ENCODE peak calls at places on chromosome 22, in nine cellular contexts. One of them, this sample, is unnamed.

GRCh38 chr22:30260682-30261081 is 6.0 kb downstream of the OSM start:
- DNase-seq in AG20443: no peak
- DNase-seq in fibroblast of mammary gland: no peak
- DNase-seq in lower leg skin: no peak
- DNase-seq in smooth muscle cell of the brain vasculature: no peak
- DNase-seq in OCI-LY7: no peak
- DNase-seq in activated T-cell treated with anti-CD3 and anti-CD28 coated beads, Interleukin-2, amount 50 U/mL, for 24 hours: no peak
- DNase-seq in mucosa of gallbladder: no peak
- DNase-seq in IMR-90: no peak
- DNase-seq in this sample: no peak

GRCh38 chr22:19757140-19757984 is 3.2 kb upstream of the TBX1 start:
- DNase-seq in smooth muscle cell of the brain vasculature: no peak
- DNase-seq in AG20443: no peak
- DNase-seq in IMR-90: no peak
- DNase-seq in OCI-LY7: peak
- DNase-seq in lower leg skin: no peak
- DNase-seq in fibroblast of mammary gland: no peak
- DNase-seq in mucosa of gallbladder: no peak
- DNase-seq in activated T-cell treated with anti-CD3 and anti-CD28 coated beads, Interleukin-2, amount 50 U/mL, for 24 hours: no peak
- DNase-seq in this sample: no peak

GRCh38 chr22:30640361-30640760 is 4.8 kb downstream of the SLC35E4 start:
- DNase-seq in smooth muscle cell of the brain vasculature: no peak
- DNase-seq in activated T-cell treated with anti-CD3 and anti-CD28 coated beads, Interleukin-2, amount 50 U/mL, for 24 hours: no peak
- DNase-seq in OCI-LY7: no peak
- DNase-seq in mucosa of gallbladder: no peak
- DNase-seq in IMR-90: no peak
- DNase-seq in lower leg skin: no peak
- DNase-seq in AG20443: no peak
- DNase-seq in fibroblast of mammary gland: no peak
- DNase-seq in this sample: no peak

GRCh38 chr22:23840026-23840425 is 1.2 kb upstream of the DERL3 start:
- DNase-seq in IMR-90: no peak
- DNase-seq in OCI-LY7: no peak
- DNase-seq in AG20443: no peak
- DNase-seq in lower leg skin: no peak
- DNase-seq in activated T-cell treated with anti-CD3 and anti-CD28 coated beads, Interleukin-2, amount 50 U/mL, for 24 hours: no peak
- DNase-seq in mucosa of gallbladder: no peak
- DNase-seq in fibroblast of mammary gland: no peak
- DNase-seq in smooth muscle cell of the brain vasculature: no peak
- DNase-seq in this sample: no peak

GRCh38 chr22:22802346-22802970 is 85.2 kb upstream of the IGLL5 start:
- DNase-seq in OCI-LY7: peak
- DNase-seq in IMR-90: no peak
- DNase-seq in AG20443: no peak
- DNase-seq in lower leg skin: no peak
- DNase-seq in activated T-cell treated with anti-CD3 and anti-CD28 coated beads, Interleukin-2, amount 50 U/mL, for 24 hours: no peak
- DNase-seq in mucosa of gallbladder: no peak
- DNase-seq in smooth muscle cell of the brain vasculature: no peak
- DNase-seq in fibroblast of mammary gland: peak
- DNase-seq in this sample: no peak

GRCh38 chr22:26416670-26417270 is 12.3 kb upstream of the ASPHD2 start:
- DNase-seq in lower leg skin: no peak
- DNase-seq in mucosa of gallbladder: no peak
- DNase-seq in IMR-90: peak
- DNase-seq in activated T-cell treated with anti-CD3 and anti-CD28 coated beads, Interleukin-2, amount 50 U/mL, for 24 hours: no peak
- DNase-seq in OCI-LY7: no peak
- DNase-seq in fibroblast of mammary gland: peak
- DNase-seq in smooth muscle cell of the brain vasculature: peak
- DNase-seq in AG20443: peak
- DNase-seq in this sample: no peak

GRCh38 chr22:44288951-44289350 is 23.8 kb downstream of the SHISAL1 start:
- DNase-seq in activated T-cell treated with anti-CD3 and anti-CD28 coated beads, Interleukin-2, amount 50 U/mL, for 24 hours: no peak
- DNase-seq in IMR-90: no peak
- DNase-seq in fibroblast of mammary gland: no peak
- DNase-seq in smooth muscle cell of the brain vasculature: no peak
- DNase-seq in AG20443: no peak
- DNase-seq in OCI-LY7: no peak
- DNase-seq in lower leg skin: no peak
- DNase-seq in mucosa of gallbladder: no peak
- DNase-seq in this sample: no peak

GRCh38 chr22:22591348-22592299 is 32.6 kb upstream of the PRAME start:
- DNase-seq in lower leg skin: peak
- DNase-seq in AG20443: no peak
- DNase-seq in smooth muscle cell of the brain vasculature: no peak
- DNase-seq in activated T-cell treated with anti-CD3 and anti-CD28 coated beads, Interleukin-2, amount 50 U/mL, for 24 hours: no peak
- DNase-seq in mucosa of gallbladder: no peak
- DNase-seq in fibroblast of mammary gland: peak
- DNase-seq in IMR-90: peak
- DNase-seq in OCI-LY7: peak
- DNase-seq in this sample: no peak

GRCh38 chr22:31897842-31898241 is 46.5 kb upstream of the YWHAH start:
- DNase-seq in fibroblast of mammary gland: peak
- DNase-seq in IMR-90: peak
- DNase-seq in mucosa of gallbladder: no peak
- DNase-seq in OCI-LY7: no peak
- DNase-seq in activated T-cell treated with anti-CD3 and anti-CD28 coated beads, Interleukin-2, amount 50 U/mL, for 24 hours: no peak
- DNase-seq in AG20443: peak
- DNase-seq in smooth muscle cell of the brain vasculature: no peak
- DNase-seq in lower leg skin: no peak
- DNase-seq in this sample: no peak

GRCh38 chr22:46916886-46917625 is 154.6 kb downstream of the TBC1D22A start:
- DNase-seq in OCI-LY7: no peak
- DNase-seq in lower leg skin: peak
- DNase-seq in IMR-90: no peak
- DNase-seq in AG20443: no peak
- DNase-seq in mucosa of gallbladder: no peak
- DNase-seq in smooth muscle cell of the brain vasculature: no peak
- DNase-seq in activated T-cell treated with anti-CD3 and anti-CD28 coated beads, Interleukin-2, amount 50 U/mL, for 24 hours: no peak
- DNase-seq in fibroblast of mammary gland: no peak
- DNase-seq in this sample: peak

GRCh38 chr22:45231293-45231692 is 9.4 kb downstream of the KIAA0930 start:
- DNase-seq in smooth muscle cell of the brain vasculature: no peak
- DNase-seq in fibroblast of mammary gland: no peak
- DNase-seq in AG20443: no peak
- DNase-seq in lower leg skin: no peak
- DNase-seq in OCI-LY7: no peak
- DNase-seq in mucosa of gallbladder: no peak
- DNase-seq in activated T-cell treated with anti-CD3 and anti-CD28 coated beads, Interleukin-2, amount 50 U/mL, for 24 hours: no peak
- DNase-seq in IMR-90: no peak
- DNase-seq in this sample: no peak

GRCh38 chr22:31973739-31974138 is 29.4 kb downstream of the YWHAH start:
- DNase-seq in IMR-90: no peak
- DNase-seq in activated T-cell treated with anti-CD3 and anti-CD28 coated beads, Interleukin-2, amount 50 U/mL, for 24 hours: no peak
- DNase-seq in smooth muscle cell of the brain vasculature: no peak
- DNase-seq in fibroblast of mammary gland: no peak
- DNase-seq in mucosa of gallbladder: peak
- DNase-seq in lower leg skin: no peak
- DNase-seq in AG20443: no peak
- DNase-seq in OCI-LY7: no peak
- DNase-seq in this sample: peak

This sample was measured in left lobe of liver.